ENCODE peak calls at places on chromosomes 1 and 21, in eight cellular contexts. A is cardiac fibroblast; F is H54; Y is NCI-H1105; N is AG09319; B is stimulated activated CD4-positive, alpha-beta T cell treated with anti-CD3 and anti-CD28 coated beads, Interleukin-12 subunit alpha, Interleukin-12 subunit beta, amount 100 ng/mL, for 24 hours; T is GM12891; Q is ecto neural progenitor cell. C is an unnamed sample.

GRCh38 chr1:203200059-203200553 is 13.6 kb upstream of the CHI3L1 start:
- DNase-seq in A (peak; percentile 97), Q (no peak), B (no peak), N (peak; percentile 56), T (no peak), Y (no peak), F (no peak), C (peak; percentile 78)

GRCh38 chr1:242522304-242522945 is 2.1 kb downstream of the PLD5 start:
- DNase-seq in B (no peak), Q (no peak), T (no peak), F (no peak), Y (no peak), N (no peak), A (no peak), C (no peak)

GRCh38 chr1:47677241-47677940 is 239.5 kb downstream of the FOXD2 start:
- DNase-seq in B (no peak), N (no peak), Q (peak; percentile 39), Y (no peak), A (no peak), F (no peak), T (no peak), C (no peak)

GRCh38 chr1:107541412-107541811 is 400.6 kb downstream of the NTNG1 start:
- DNase-seq in T (no peak), A (no peak), B (no peak), Y (no peak), N (no peak), Q (no peak), F (no peak), C (no peak)

GRCh38 chr1:3336641-3337621 is 117.5 kb upstream of the ARHGEF16 start:
- DNase-seq in B (no peak), Y (no peak), A (no peak), N (no peak), Q (no peak), T (no peak), F (no peak), C (no peak)

GRCh38 chr21:14926186-14926585 is 138.6 kb downstream of the NRIP1 start:
- DNase-seq in F (no peak), Q (no peak), A (peak; percentile 39), N (no peak), T (no peak), B (no peak), Y (no peak), C (no peak)

GRCh38 chr1:6638226-6638625 is 13.6 kb downstream of the THAP3 start:
- DNase-seq in Y (no peak), F (no peak), A (peak; percentile 81), B (no peak), N (peak; percentile 75), T (no peak), Q (no peak), C (peak; percentile 20)

GRCh38 chr21:21751286-21751685 is 753.1 kb downstream of the NCAM2 start:
- DNase-seq in T (no peak), B (no peak), Y (no peak), Q (no peak), N (no peak), A (no peak), F (no peak), C (no peak)

GRCh38 chr1:6695861-6696260 is 5.8 kb downstream of the DNAJC11 start:
- DNase-seq in B (no peak), F (no peak), T (no peak), Y (no peak), N (no peak), A (no peak), Q (no peak), C (no peak)

C was measured in GM04503.